ENCODE peak calls at places on chromosomes 7 and 10, in six cellular contexts. O is HepG2, H is K562, A is A549, X is endothelial cell of umbilical vein, M is GM12878. E is an unnamed sample.

GRCh38 chr10:24448351-24449009 is 239.5 kb downstream of the KIAA1217 start:
- DNase-seq in O (no peak), H (no peak), A (no peak), X (peak; percentile 17), M (no peak), E (no peak)

GRCh38 chr7:83011954-83012353 is 150.7 kb downstream of the PCLO start:
- DNase-seq in O (no peak), H (no peak), A (no peak), X (no peak), M (no peak), E (no peak)

GRCh38 chr7:73520673-73521635 is 1.1 kb downstream of the BAZ1B start:
- DNase-seq in O (no peak), H (no peak), A (peak; percentile 44), X (peak; percentile 40), M (no peak), E (no peak)

GRCh38 chr10:110641256-110641655 is 2.9 kb upstream of the RBM20 start:
- DNase-seq in O (peak; percentile 56), H (peak; percentile 41), A (peak; percentile 75), X (no peak), M (no peak), E (peak; percentile 45)

GRCh38 chr7:40329601-40330153 is 194.9 kb downstream of the SUGCT start:
- DNase-seq in O (peak; percentile 52), H (peak; percentile 34), A (peak; percentile 53), X (peak; percentile 72), M (no peak), E (peak; percentile 69)

GRCh38 chr7:27997188-27997707 is 183.3 kb downstream of the JAZF1 start:
- DNase-seq in O (no peak), H (no peak), A (no peak), X (no peak), M (no peak), E (no peak)

GRCh38 chr7:962401-963081 is 8.1 kb upstream of the ADAP1 start:
- DNase-seq in O (no peak), H (no peak), A (no peak), X (no peak), M (no peak), E (no peak)

GRCh38 chr10:84256510-84257342 is 11.9 kb downstream of the RGR start:
- DNase-seq in O (peak; percentile 22), H (peak; percentile 85), A (peak; percentile 44), X (peak; percentile 46), M (no peak), E (peak; percentile 49)

GRCh38 chr10:32445740-32446615 is at the start of gene CCDC7:
- DNase-seq in O (peak; percentile 62), H (peak; percentile 77), A (peak; percentile 57), X (peak; percentile 93), M (peak; percentile 62), E (peak; percentile 85)

GRCh38 chr10:103765981-103766380 is 89.4 kb downstream of the SH3PXD2A start:
- DNase-seq in O (no peak), H (no peak), A (no peak), X (no peak), M (no peak), E (peak; percentile 30)

GRCh38 chr10:15712903-15713302 is 6.8 kb downstream of the ITGA8 start:
- DNase-seq in O (no peak), H (no peak), A (no peak), X (no peak), M (no peak), E (no peak)

GRCh38 chr7:135853499-135853898 is 104.9 kb upstream of the FAM180A start:
- DNase-seq in O (no peak), H (no peak), A (no peak), X (no peak), M (no peak), E (no peak)

GRCh38 chr7:79789584-79790345 is 336.3 kb upstream of the MAGI2 start:
- DNase-seq in O (no peak), H (no peak), A (no peak), X (no peak), M (no peak), E (no peak)

GRCh38 chr7:30796105-30796869 is 25.1 kb downstream of the MINDY4 start:
- DNase-seq in O (no peak), H (no peak), A (no peak), X (peak; percentile 78), M (no peak), E (no peak)

GRCh38 chr10:94324609-94325233 is 38.0 kb downstream of the NOC3L start:
- DNase-seq in O (no peak), H (no peak), A (no peak), X (no peak), M (no peak), E (no peak)

GRCh38 chr10:115417585-115418265 is 324.6 kb downstream of the ATRNL1 start:
- DNase-seq in O (peak; percentile 60), H (no peak), A (peak; percentile 10), X (peak; percentile 35), M (peak; percentile 4), E (peak; percentile 67)

GRCh38 chr7:35465791-35466336 is 212.0 kb upstream of the TBX20 start:
- DNase-seq in O (no peak), H (no peak), A (no peak), X (no peak), M (no peak), E (no peak)

GRCh38 chr10:120336910-120337540 is 120.0 kb upstream of the PLPP4 start:
- DNase-seq in O (peak; percentile 33), H (peak; percentile 17), A (peak; percentile 3), X (peak; percentile 66), M (no peak), E (peak; percentile 61)

GRCh38 chr10:126734015-126734414 is 63.5 kb upstream of the C10orf90 start:
- DNase-seq in O (no peak), H (no peak), A (no peak), X (no peak), M (no peak), E (no peak)

GRCh38 chr10:49076741-49077521 is 38.4 kb downstream of the VSTM4 start:
- DNase-seq in O (no peak), H (no peak), A (no peak), X (no peak), M (peak; percentile 44), E (no peak)

GRCh38 chr10:49080965-49081364 is 34.4 kb downstream of the VSTM4 start:
- DNase-seq in O (no peak), H (no peak), A (no peak), X (no peak), M (no peak), E (no peak)

GRCh38 chr10:49080071-49080470 is 35.3 kb downstream of the VSTM4 start:
- DNase-seq in O (no peak), H (no peak), A (no peak), X (no peak), M (no peak), E (peak; percentile 23)

GRCh38 chr10:49079499-49079898 is 35.8 kb downstream of the VSTM4 start:
- DNase-seq in O (no peak), H (no peak), A (no peak), X (no peak), M (no peak), E (no peak)

GRCh38 chr10:49079072-49079471 is 36.2 kb downstream of the VSTM4 start:
- DNase-seq in O (no peak), H (no peak), A (no peak), X (no peak), M (no peak), E (no peak)
- TF ChIP-seq MYC in O (no peak), H (no peak), A (no peak), X (no peak), M (no peak), E (no peak)

DNA sequence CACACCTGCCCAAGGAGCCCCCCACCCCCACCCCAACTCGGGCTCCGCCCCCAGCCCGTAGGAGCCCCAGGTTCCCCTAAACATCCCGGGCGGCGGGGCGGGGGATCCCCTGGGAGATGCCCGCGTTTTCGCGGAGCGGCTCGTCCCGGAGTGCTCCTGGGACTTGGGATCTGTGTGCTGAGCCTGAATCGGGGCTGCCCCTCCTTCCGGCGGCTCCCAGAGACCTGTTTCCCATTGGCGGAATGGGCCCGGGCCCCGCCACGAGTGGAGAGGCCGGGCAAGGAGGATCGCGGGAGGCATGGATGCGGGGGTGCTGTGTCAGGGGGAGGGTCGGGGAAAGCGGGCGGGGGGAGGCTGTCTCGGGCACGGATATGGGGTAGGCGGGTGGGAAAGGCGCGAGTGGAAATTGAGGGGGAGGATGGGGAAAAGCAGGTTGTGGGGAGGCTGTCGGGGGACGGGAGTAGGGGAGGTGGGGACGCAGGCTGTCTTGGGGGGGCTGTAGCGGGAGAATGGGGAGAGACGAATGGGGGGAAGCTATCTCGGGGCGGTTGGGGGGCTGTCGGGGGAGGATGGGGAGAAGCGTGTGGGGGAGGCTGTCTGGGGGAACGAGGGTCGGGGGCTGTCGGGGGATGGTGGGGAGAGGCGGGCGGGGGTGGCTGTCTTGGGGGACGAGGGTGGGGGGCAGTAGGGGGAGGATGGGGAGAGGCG is 572 bp upstream of the BHLHA15 start:
- DNase-seq in O (no peak), H (no peak), A (no peak), X (no peak), M (no peak), E (no peak)
- H3K4me3 ChIP-seq in O (no peak overlapping the region), H (no peak overlapping the region), A (peak overlapping the region; percentile 61), X (peak overlapping the region; percentile 34), M (no peak overlapping the region), E (no peak overlapping the region)

GRCh38 chr10:72689660-72690059 is 2.3 kb upstream of the MCU start:
- DNase-seq in O (no peak), H (no peak), A (no peak), X (no peak), M (no peak), E (no peak)

GRCh38 chr10:72687035-72687434 is 4.9 kb upstream of the MCU start:
- DNase-seq in O (no peak), H (no peak), A (peak; percentile 34), X (no peak), M (no peak), E (no peak)

GRCh38 chr10:72682626-72683025 is 9.3 kb upstream of the MCU start:
- DNase-seq in O (no peak), H (no peak), A (no peak), X (no peak), M (no peak), E (no peak)

GRCh38 chr10:72688208-72688651 is 3.7 kb upstream of the MCU start:
- DNase-seq in O (peak; percentile 86), H (peak; percentile 33), A (peak; percentile 91), X (peak; percentile 75), M (no peak), E (no peak)

GRCh38 chr10:72685264-72685921 is 6.5 kb upstream of the MCU start:
- DNase-seq in O (no peak), H (no peak), A (no peak), X (no peak), M (no peak), E (no peak)
- TF ChIP-seq MYC in O (no peak), H (no peak), A (no peak), X (no peak), M (no peak), E (no peak)

GRCh38 chr10:113959383-113959760 is 84.3 kb upstream of the ADRB1 start:
- DNase-seq in O (no peak), H (no peak), A (no peak), X (no peak), M (no peak), E (no peak)
- H3K4me3 ChIP-seq in O (no peak overlapping the region), H (no peak overlapping the region), A (no peak overlapping the region), X (no peak overlapping the region), M (no peak overlapping the region), E (no peak overlapping the region)

GRCh38 chr7:155453296-155454182 is 4.4 kb upstream of the EN2 start:
- DNase-seq in O (no peak), H (no peak), A (no peak), X (no peak), M (no peak), E (no peak)
- TF ChIP-seq MYC in O (no peak), H (no peak), A (no peak), X (no peak), M (no peak), E (no peak)

GRCh38 chr7:133955208-133955607 is 171.9 kb upstream of the LRGUK start:
- DNase-seq in O (no peak), H (no peak), A (no peak), X (no peak), M (no peak), E (no peak)
- H3K4me3 ChIP-seq in O (no peak overlapping the region), H (no peak overlapping the region), A (no peak overlapping the region), X (no peak overlapping the region), M (no peak overlapping the region), E (no peak overlapping the region)